ENCODE peak calls at places on chromosomes 6 and 20, in nine cellular contexts. F is HCT116, Y is stomach, N is GM12891, I is spleen, Q is ovary, J is tibial nerve, H is IMR-90, R is Peyer's patch. D is an unnamed sample.

GRCh38 chr20:34524426-34524825 is 8.2 kb downstream of the DYNLRB1 start:
- DNase-seq in J (no peak), Y (no peak), H (no peak), F (no peak), N (no peak), R (no peak), I (no peak), Q (no peak), D (no peak)

GRCh38 chr20:57211949-57212889 is 54.2 kb downstream of the BMP7 start:
- DNase-seq in I (no peak), N (no peak), H (peak), J (peak), Q (peak), R (no peak), F (peak), Y (peak), D (peak)

GRCh38 chr6:17640477-17640917 is 40.4 kb downstream of the FAM8A1 start:
- DNase-seq in N (no peak), Y (no peak), H (peak), R (no peak), F (no peak), I (no peak), Q (no peak), J (no peak), D (no peak)

GRCh38 chr6:4606016-4606415 is 170.2 kb upstream of the CDYL start:
- DNase-seq in I (no peak), J (no peak), Q (no peak), H (no peak), F (no peak), Y (no peak), N (no peak), R (no peak), D (no peak)

GRCh38 chr20:9139106-9139808 is 70.4 kb downstream of the PLCB4 start:
- DNase-seq in N (no peak), F (no peak), Y (no peak), R (no peak), I (no peak), Q (no peak), J (no peak), H (no peak), D (no peak)

GRCh38 chr6:79133173-79133572 is 55.1 kb upstream of the PHIP start:
- DNase-seq in Y (no peak), F (no peak), I (no peak), Q (no peak), H (no peak), J (no peak), N (no peak), R (no peak), D (no peak)

GRCh38 chr20:31355981-31356380 is 12.4 kb upstream of the DEFB118 start:
- DNase-seq in N (no peak), Y (no peak), F (no peak), R (no peak), I (no peak), H (no peak), J (no peak), Q (no peak), D (no peak)

GRCh38 chr20:2563116-2563515 is 26.7 kb downstream of the TMC2 start:
- DNase-seq in H (no peak), Y (no peak), I (no peak), Q (no peak), N (no peak), J (no peak), F (no peak), R (no peak), D (no peak)

GRCh38 chr6:1190361-1190760 is 121.5 kb upstream of the FOXQ1 start:
- DNase-seq in Y (no peak), N (no peak), H (peak), F (no peak), R (no peak), Q (no peak), J (no peak), I (no peak), D (peak)

GRCh38 chr6:43393597-43393996 is 24.1 kb upstream of the ZNF318 start:
- DNase-seq in Y (no peak), N (no peak), Q (no peak), F (no peak), R (no peak), J (no peak), H (no peak), I (no peak), D (no peak)

GRCh38 chr20:61056136-61056535 is 195.9 kb upstream of the CDH4 start:
- DNase-seq in I (no peak), N (no peak), J (no peak), F (no peak), Y (no peak), R (no peak), Q (no peak), H (no peak), D (no peak)

GRCh38 chr6:107153061-107153460 is 37.7 kb upstream of the BEND3 start:
- DNase-seq in Q (no peak), N (no peak), J (no peak), Y (no peak), I (no peak), H (peak), F (no peak), R (no peak), D (no peak)

GRCh38 chr20:23689399-23689690 is 507 bp upstream of the CST4 start:
- DNase-seq in J (no peak), Y (no peak), F (no peak), H (no peak), R (no peak), I (no peak), N (no peak), Q (no peak), D (no peak)

GRCh38 chr20:58555078-58555765 is 40.0 kb upstream of the APCDD1L start:
- DNase-seq in R (no peak), Y (no peak), H (peak), J (no peak), F (no peak), N (no peak), Q (no peak), I (no peak), D (peak)

GRCh38 chr20:13552061-13552460 is 86.7 kb downstream of the TASP1 start:
- DNase-seq in N (no peak), Y (no peak), J (no peak), H (peak), Q (no peak), F (no peak), R (no peak), I (no peak), D (no peak)

GRCh38 chr6:21053612-21054011 is 519.4 kb downstream of the CDKAL1 start:
- DNase-seq in J (no peak), F (no peak), I (no peak), N (no peak), Y (no peak), Q (no peak), H (peak), R (no peak), D (no peak)

GRCh38 chr6:38845931-38846330 is 130.8 kb downstream of the DNAH8 start:
- DNase-seq in H (no peak), N (no peak), R (no peak), Y (no peak), I (no peak), F (no peak), Q (no peak), J (no peak), D (no peak)
- TF ChIP-seq POLR2A in H (no peak), N (no peak), R (no peak), Y (no peak), I (no peak), F (no peak), Q (no peak), J (no peak), D (no peak)

DNA sequence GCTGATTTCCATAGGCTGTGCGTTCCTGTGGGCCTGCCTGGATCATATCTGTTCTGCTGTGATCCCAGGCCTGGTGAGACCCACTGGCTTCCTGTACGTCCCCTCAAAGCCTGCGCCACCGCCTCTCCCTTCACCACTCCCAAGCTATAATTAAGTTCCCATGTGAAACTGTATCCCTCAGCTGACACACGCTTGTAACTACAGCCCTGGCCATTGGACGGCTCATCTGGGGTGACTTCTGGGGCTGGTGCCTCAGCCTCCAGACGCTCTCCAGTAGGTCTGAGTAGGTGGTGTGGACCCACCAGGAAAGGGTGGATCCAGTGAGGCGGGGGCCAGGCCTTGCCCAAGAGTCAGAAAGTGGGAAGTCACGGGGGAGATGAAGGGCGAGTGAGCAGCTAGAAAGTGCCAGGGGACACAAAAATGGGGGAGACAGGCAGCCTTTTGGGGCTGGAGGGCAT is 21.0 kb downstream of the PPARD start:
- DNase-seq in J (no peak), Y (no peak), H (peak), Q (no peak), R (no peak), I (no peak), F (no peak), N (no peak), D (no peak)
- TF ChIP-seq POLR2A in J (no peak), Y (no peak), H (no peak), Q (no peak), R (no peak), I (no peak), F (no peak), N (no peak), D (no peak)

GRCh38 chr20:62121776-62122658 is at the start of gene LSM14B:
- DNase-seq in Q (peak), F (peak), J (peak), I (peak), N (peak), R (peak), H (peak), Y (peak), D (peak)
- TF ChIP-seq POLR2A in Q (peak), F (peak), J (peak), I (peak), N (no peak), R (peak), H (no peak), Y (no peak), D (peak)

GRCh38 chr20:22466447-22467171 is 117.8 kb downstream of the FOXA2 start:
- DNase-seq in F (no peak), Q (no peak), H (no peak), R (no peak), I (no peak), Y (no peak), J (no peak), N (no peak), D (no peak)
- TF ChIP-seq POLR2A in F (no peak), Q (no peak), H (no peak), R (no peak), I (no peak), Y (no peak), J (no peak), N (no peak), D (no peak)

DNA sequence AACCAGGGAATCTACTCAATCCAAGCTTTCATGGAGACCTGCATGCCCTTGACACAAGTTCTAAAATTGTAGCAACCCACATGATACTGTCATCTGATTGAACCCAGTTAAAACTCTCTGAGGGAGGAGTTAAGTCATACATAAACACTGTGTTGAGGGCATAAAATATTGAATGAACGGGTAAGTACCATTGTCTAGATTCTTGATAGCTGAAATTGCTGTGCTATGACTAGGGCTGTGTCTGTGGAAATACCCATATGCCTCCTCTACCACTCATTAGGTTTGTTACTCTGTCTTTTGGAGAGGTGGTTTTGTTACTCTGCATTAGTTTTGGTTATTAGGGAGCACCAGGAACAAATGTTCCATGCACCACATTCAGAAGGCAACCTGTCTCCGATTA is 7.6 kb downstream of the ENPP4 start:
- DNase-seq in N (no peak), H (no peak), R (no peak), Q (no peak), I (no peak), Y (no peak), F (no peak), J (no peak), D (no peak)
- TF ChIP-seq POLR2A in N (no peak), H (no peak), R (no peak), Q (no peak), I (no peak), Y (no peak), F (no peak), J (no peak), D (no peak)

DNA sequence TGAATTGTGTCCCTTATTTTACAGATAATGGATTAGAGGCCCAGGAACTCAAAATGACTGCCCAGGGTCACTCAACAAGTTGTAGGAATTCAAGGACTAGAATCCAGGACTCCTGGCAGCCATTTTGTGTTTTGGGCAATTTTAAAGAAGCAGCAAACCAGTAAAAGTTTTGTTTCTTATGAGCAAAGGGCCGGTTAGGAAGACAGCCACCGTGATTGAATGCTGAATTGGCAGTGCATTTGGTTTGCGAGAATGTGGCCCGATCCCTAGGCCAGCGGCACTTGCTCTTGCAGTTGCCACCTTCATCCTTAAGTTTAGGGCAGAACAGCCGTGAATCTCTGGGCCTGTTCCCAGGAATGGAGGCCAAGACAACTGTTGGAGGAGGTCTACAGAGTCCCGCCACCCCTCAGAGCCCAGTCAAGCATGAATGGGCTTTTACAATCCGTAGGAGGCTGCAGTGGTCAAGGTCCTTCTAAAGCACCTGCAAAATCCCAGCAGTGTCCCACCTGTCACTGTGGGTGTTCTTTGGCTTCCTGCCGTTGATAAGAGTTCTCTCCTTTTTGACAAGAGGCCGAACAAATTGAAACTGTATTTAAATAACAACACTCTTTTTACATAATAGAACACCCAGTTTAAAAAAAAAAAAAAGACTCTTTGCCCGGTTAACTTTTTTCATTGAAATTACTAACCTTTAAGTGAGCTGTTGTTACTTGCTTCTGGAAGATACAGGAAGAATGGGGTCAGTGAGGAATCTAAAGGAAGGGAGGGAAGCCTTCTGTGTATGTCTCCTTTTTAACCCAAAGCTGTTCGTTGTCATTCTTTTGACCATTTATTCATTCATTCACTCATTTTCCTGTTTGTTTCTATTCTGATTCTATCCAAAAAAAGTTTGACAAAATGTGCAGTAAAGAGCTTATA is 68.7 kb downstream of the PHACTR2 start:
- DNase-seq in H (no peak), R (no peak), I (no peak), Q (no peak), N (no peak), J (no peak), Y (no peak), F (no peak), D (no peak)
- TF ChIP-seq POLR2A in H (no peak), R (no peak), I (no peak), Q (no peak), N (no peak), J (no peak), Y (no peak), F (no peak), D (no peak)

GRCh38 chr20:17710379-17711305 is 10.9 kb downstream of the BANF2 start:
- DNase-seq in Q (no peak), N (no peak), Y (no peak), H (peak), J (no peak), I (no peak), R (no peak), F (no peak), D (no peak)
- TF ChIP-seq POLR2A in Q (no peak), N (no peak), Y (no peak), H (no peak), J (no peak), I (no peak), R (no peak), F (no peak), D (no peak)

GRCh38 chr20:26277339-26277738 is 580.7 kb upstream of the ZNF337 start:
- DNase-seq in Q (no peak), N (no peak), I (no peak), H (no peak), F (no peak), R (no peak), Y (no peak), J (no peak), D (no peak)

GRCh38 chr20:26279224-26279623 is 582.6 kb upstream of the ZNF337 start:
- DNase-seq in Y (no peak), Q (no peak), N (no peak), R (no peak), I (no peak), F (no peak), H (no peak), J (no peak), D (no peak)

GRCh38 chr20:26276811-26277210 is 580.2 kb upstream of the ZNF337 start:
- DNase-seq in R (no peak), F (no peak), J (no peak), Q (no peak), Y (no peak), I (no peak), H (no peak), N (no peak), D (no peak)
- TF ChIP-seq POLR2A in R (no peak), F (no peak), J (no peak), Q (no peak), Y (no peak), I (no peak), H (no peak), N (no peak), D (no peak)

GRCh38 chr6:37005061-37005810 is at the start of gene FGD2:
- DNase-seq in H (no peak), Q (no peak), J (no peak), R (peak), I (peak), Y (no peak), N (peak), F (no peak), D (no peak)
- TF ChIP-seq POLR2A in H (no peak), Q (no peak), J (no peak), R (no peak), I (no peak), Y (no peak), N (peak), F (no peak), D (no peak)

DNA sequence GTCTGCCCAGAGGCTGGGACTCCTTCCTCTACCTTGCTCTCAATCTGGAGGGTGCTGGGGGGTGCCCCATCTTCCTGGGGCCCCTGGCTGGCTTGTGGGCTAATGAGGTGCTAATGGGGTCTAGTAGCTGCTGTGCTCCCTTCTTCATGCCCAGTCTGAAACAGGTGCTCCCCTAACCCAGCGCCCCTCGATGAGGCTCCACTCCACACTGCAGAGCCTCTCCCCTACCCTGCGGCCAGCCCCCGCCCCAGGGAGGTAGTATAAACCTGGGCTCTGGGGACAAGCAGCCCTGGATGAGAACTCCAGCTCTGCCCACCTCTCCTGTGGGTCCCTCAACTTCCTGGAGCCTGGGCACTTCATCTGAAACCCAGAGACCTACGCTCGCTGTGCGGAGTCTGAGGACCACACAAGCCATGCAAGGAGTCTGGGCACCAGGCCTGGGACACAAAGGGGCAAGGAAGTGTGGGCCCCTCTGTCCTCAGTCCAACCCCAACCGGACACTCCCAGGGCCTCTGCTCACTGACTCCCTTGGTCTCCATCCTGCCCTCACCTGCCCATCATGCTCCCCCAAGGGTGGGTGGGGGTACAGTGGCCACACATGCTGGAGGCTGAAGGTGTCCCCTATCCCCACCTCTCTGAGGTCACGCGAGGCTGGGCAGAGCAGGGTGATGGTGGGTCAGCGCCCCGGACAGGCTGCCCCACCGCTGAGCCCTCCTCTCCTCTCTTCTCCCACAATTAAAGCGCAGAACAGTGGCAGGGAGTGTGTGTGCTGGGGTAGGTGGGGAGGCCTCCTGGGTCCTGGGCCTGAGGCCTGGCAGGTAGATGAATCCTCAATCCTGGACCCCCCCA is 6.2 kb downstream of the RPL10A start:
- DNase-seq in I (no peak), J (no peak), Y (no peak), R (no peak), N (no peak), F (no peak), H (no peak), Q (no peak), D (no peak)
- TF ChIP-seq POLR2A in I (no peak), J (no peak), Y (no peak), R (no peak), N (peak), F (no peak), H (no peak), Q (no peak), D (no peak)

D was measured in H54.